ENCODE peak calls at places on chromosomes 16 and 17, in four cellular contexts. One of them, this sample, is unnamed.

GRCh38 chr17:82275326-82275725 is 1.8 kb upstream of the CSNK1D start:
- DNase-seq in NCI-H1417: no peak
- DNase-seq in NCI-H1092 treated with DMSO at 0.1 percent for 48 hours: no peak
- DNase-seq in iris pigment epithelial cell: no peak
- DNase-seq in this sample: no peak

GRCh38 chr17:28085766-28086165 is 43.3 kb downstream of the NLK start:
- DNase-seq in iris pigment epithelial cell: no peak
- DNase-seq in NCI-H1092 treated with DMSO at 0.1 percent for 48 hours: no peak
- DNase-seq in NCI-H1417: no peak
- DNase-seq in this sample: no peak

GRCh38 chr17:55161935-55162555 is 102.7 kb upstream of the HLF start:
- DNase-seq in NCI-H1092 treated with DMSO at 0.1 percent for 48 hours: peak
- DNase-seq in NCI-H1417: peak
- DNase-seq in iris pigment epithelial cell: peak
- DNase-seq in this sample: no peak

GRCh38 chr16:5187402-5187952 is 89.9 kb upstream of the EEF2KMT start:
- DNase-seq in iris pigment epithelial cell: no peak
- DNase-seq in NCI-H1092 treated with DMSO at 0.1 percent for 48 hours: no peak
- DNase-seq in NCI-H1417: no peak
- DNase-seq in this sample: no peak

GRCh38 chr17:82888583-82889495 is 49.0 kb upstream of the ZNF750 start:
- DNase-seq in iris pigment epithelial cell: no peak
- DNase-seq in NCI-H1092 treated with DMSO at 0.1 percent for 48 hours: no peak
- DNase-seq in NCI-H1417: peak
- DNase-seq in this sample: no peak

GRCh38 chr17:59746849-59747445 is 39.5 kb downstream of the VMP1 start:
- DNase-seq in NCI-H1092 treated with DMSO at 0.1 percent for 48 hours: peak
- DNase-seq in NCI-H1417: peak
- DNase-seq in iris pigment epithelial cell: peak
- DNase-seq in this sample: no peak

GRCh38 chr17:30433514-30433913 is 43.7 kb upstream of the GOSR1 start:
- DNase-seq in NCI-H1092 treated with DMSO at 0.1 percent for 48 hours: peak
- DNase-seq in iris pigment epithelial cell: peak
- DNase-seq in NCI-H1417: peak
- DNase-seq in this sample: no peak

GRCh38 chr17:29918922-29919856 is 10.8 kb downstream of the SSH2 start:
- DNase-seq in iris pigment epithelial cell: peak
- DNase-seq in NCI-H1092 treated with DMSO at 0.1 percent for 48 hours: no peak
- DNase-seq in NCI-H1417: no peak
- DNase-seq in this sample: no peak

GRCh38 chr16:21301168-21301894 is 23.2 kb upstream of the CRYM start:
- DNase-seq in NCI-H1092 treated with DMSO at 0.1 percent for 48 hours: peak
- DNase-seq in NCI-H1417: peak
- DNase-seq in iris pigment epithelial cell: peak
- DNase-seq in this sample: no peak

GRCh38 chr16:67528222-67528869 is at the start of gene RIPOR1:
- DNase-seq in NCI-H1417: peak
- DNase-seq in iris pigment epithelial cell: no peak
- DNase-seq in NCI-H1092 treated with DMSO at 0.1 percent for 48 hours: no peak
- DNase-seq in this sample: peak

GRCh38 chr16:9308300-9309209 is 217.1 kb downstream of the HAPSTR1 start:
- DNase-seq in NCI-H1417: no peak
- DNase-seq in iris pigment epithelial cell: no peak
- DNase-seq in NCI-H1092 treated with DMSO at 0.1 percent for 48 hours: no peak
- DNase-seq in this sample: no peak

GRCh38 chr16:81784042-81784785 is 5.1 kb downstream of the PLCG2 start:
- DNase-seq in iris pigment epithelial cell: no peak
- DNase-seq in NCI-H1417: peak
- DNase-seq in NCI-H1092 treated with DMSO at 0.1 percent for 48 hours: peak
- DNase-seq in this sample: no peak

GRCh38 chr17:57519199-57519598 is 225.9 kb downstream of the CCDC182 start:
- DNase-seq in iris pigment epithelial cell: peak
- DNase-seq in NCI-H1417: no peak
- DNase-seq in NCI-H1092 treated with DMSO at 0.1 percent for 48 hours: no peak
- DNase-seq in this sample: no peak

GRCh38 chr17:59346341-59346740 is 14.9 kb downstream of the YPEL2 start:
- DNase-seq in NCI-H1092 treated with DMSO at 0.1 percent for 48 hours: no peak
- DNase-seq in NCI-H1417: no peak
- DNase-seq in iris pigment epithelial cell: no peak
- DNase-seq in this sample: no peak

GRCh38 chr17:14304876-14305636 is 4.2 kb downstream of the HS3ST3B1 start:
- DNase-seq in iris pigment epithelial cell: no peak
- DNase-seq in NCI-H1092 treated with DMSO at 0.1 percent for 48 hours: no peak
- DNase-seq in NCI-H1417: no peak
- DNase-seq in this sample: no peak

GRCh38 chr16:65524997-65525396 is 403.1 kb upstream of the CDH11 start:
- DNase-seq in NCI-H1417: no peak
- DNase-seq in iris pigment epithelial cell: peak
- DNase-seq in NCI-H1092 treated with DMSO at 0.1 percent for 48 hours: no peak
- DNase-seq in this sample: no peak

GRCh38 chr17:39222866-39223834 is 2.6 kb downstream of the STAC2 start:
- DNase-seq in NCI-H1092 treated with DMSO at 0.1 percent for 48 hours: no peak
- DNase-seq in NCI-H1417: no peak
- DNase-seq in iris pigment epithelial cell: no peak
- DNase-seq in this sample: no peak

GRCh38 chr16:58243528-58244004 is 45.7 kb upstream of the CSNK2A2 start:
- DNase-seq in iris pigment epithelial cell: no peak
- DNase-seq in NCI-H1417: no peak
- DNase-seq in NCI-H1092 treated with DMSO at 0.1 percent for 48 hours: no peak
- DNase-seq in this sample: no peak

GRCh38 chr16:71258371-71258770 is 27.8 kb upstream of the HYDIN start:
- DNase-seq in NCI-H1092 treated with DMSO at 0.1 percent for 48 hours: no peak
- DNase-seq in NCI-H1417: peak
- DNase-seq in iris pigment epithelial cell: no peak
- DNase-seq in this sample: no peak

GRCh38 chr17:83201206-83202001 is 122.0 kb downstream of the METRNL start:
- DNase-seq in iris pigment epithelial cell: no peak
- DNase-seq in NCI-H1092 treated with DMSO at 0.1 percent for 48 hours: no peak
- DNase-seq in NCI-H1417: no peak
- DNase-seq in this sample: no peak

GRCh38 chr16:83898463-83899271 is at the start of gene MLYCD:
- DNase-seq in NCI-H1092 treated with DMSO at 0.1 percent for 48 hours: peak
- DNase-seq in NCI-H1417: peak
- DNase-seq in iris pigment epithelial cell: peak
- DNase-seq in this sample: peak

GRCh38 chr16:74922150-74923138 is 62.5 kb downstream of the WDR59 start:
- DNase-seq in NCI-H1092 treated with DMSO at 0.1 percent for 48 hours: no peak
- DNase-seq in NCI-H1417: no peak
- DNase-seq in iris pigment epithelial cell: no peak
- DNase-seq in this sample: no peak

GRCh38 chr16:72247821-72248253 is 75.9 kb upstream of the PMFBP1 start:
- DNase-seq in NCI-H1092 treated with DMSO at 0.1 percent for 48 hours: no peak
- DNase-seq in NCI-H1417: no peak
- DNase-seq in iris pigment epithelial cell: peak
- DNase-seq in this sample: no peak

GRCh38 chr16:51556694-51557327 is 405.7 kb upstream of the SALL1 start:
- DNase-seq in NCI-H1092 treated with DMSO at 0.1 percent for 48 hours: no peak
- DNase-seq in iris pigment epithelial cell: peak
- DNase-seq in NCI-H1417: no peak
- DNase-seq in this sample: no peak

GRCh38 chr16:85286066-85286712 is 173.9 kb upstream of the CIBAR2 start:
- DNase-seq in iris pigment epithelial cell: no peak
- DNase-seq in NCI-H1092 treated with DMSO at 0.1 percent for 48 hours: no peak
- DNase-seq in NCI-H1417: no peak
- DNase-seq in this sample: no peak